ENCODE peak calls at places on chromosomes 4 and X, in ten cellular contexts. B is uterus, G is fibroblast of pulmonary artery, A is A549, V is mammary epithelial cell, O is BJ, U is fibroblast of villous mesenchyme, P is left ventricle myocardium inferior, M is keratinocyte, R is HCT116. L is an unnamed sample.

GRCh38 chr4:149292422-149293055 is 523.1 kb downstream of the IQCM start:
- DNase-seq in B (no peak), G (peak; percentile 20), A (no peak), V (no peak), O (no peak), U (no peak), P (peak; percentile 29), M (no peak), R (no peak), L (no peak)

GRCh38 chr4:6732441-6733357 is 16.7 kb downstream of the BLOC1S4 start:
- DNase-seq in B (peak; percentile 77), G (peak; percentile 93), A (peak; percentile 89), V (peak; percentile 86), O (peak; percentile 50), U (peak; percentile 93), P (peak; percentile 76), M (no peak), R (peak; percentile 39), L (peak; percentile 93)

GRCh38 chr4:186584912-186585311 is 29.5 kb upstream of the MTNR1A start:
- DNase-seq in B (no peak), G (peak; percentile 50), A (no peak), V (no peak), O (no peak), U (peak; percentile 66), P (no peak), M (no peak), R (no peak), L (peak; percentile 48)

GRCh38 chrX:153387987-153388721 is 13.0 kb downstream of the PNMA6E start:
- DNase-seq in B (no peak), G (no peak), A (no peak), V (no peak), O (no peak), U (no peak), P (no peak), M (no peak), R (no peak), L (no peak)

GRCh38 chr4:76144546-76144945 is 3.7 kb downstream of the NUP54 start:
- DNase-seq in B (no peak), G (no peak), A (no peak), V (no peak), O (no peak), U (no peak), P (no peak), M (no peak), R (no peak), L (no peak)

GRCh38 chr4:55184600-55185523 is 59.5 kb upstream of the KDR start:
- DNase-seq in B (peak; percentile 42), G (peak; percentile 72), A (peak; percentile 21), V (no peak), O (no peak), U (peak; percentile 83), P (peak; percentile 24), M (peak; percentile 52), R (peak; percentile 64), L (peak; percentile 70)

GRCh38 chr4:163865010-163865409 is 370.5 kb downstream of the TMA16 start:
- DNase-seq in B (no peak), G (no peak), A (no peak), V (no peak), O (no peak), U (no peak), P (no peak), M (no peak), R (no peak), L (no peak)

GRCh38 chr4:73416423-73417087 is 12.5 kb downstream of the ALB start:
- DNase-seq in B (no peak), G (no peak), A (no peak), V (no peak), O (no peak), U (no peak), P (no peak), M (no peak), R (no peak), L (no peak)

GRCh38 chr4:10033191-10033881 is 12.0 kb upstream of the SLC2A9 start:
- DNase-seq in B (no peak), G (peak; percentile 76), A (no peak), V (no peak), O (no peak), U (peak; percentile 19), P (peak; percentile 41), M (no peak), R (no peak), L (peak; percentile 86)

GRCh38 chr4:10034136-10034535 is 12.8 kb upstream of the SLC2A9 start:
- DNase-seq in B (no peak), G (no peak), A (no peak), V (no peak), O (no peak), U (no peak), P (peak; percentile 30), M (no peak), R (no peak), L (peak; percentile 28)

GRCh38 chr4:10031663-10032590 is 10.6 kb upstream of the SLC2A9 start:
- DNase-seq in B (no peak), G (peak; percentile 54), A (no peak), V (no peak), O (no peak), U (peak; percentile 11), P (no peak), M (no peak), R (no peak), L (peak; percentile 52)

GRCh38 chr4:10030946-10031662 is 9.8 kb upstream of the SLC2A9 start:
- DNase-seq in B (no peak), G (no peak), A (no peak), V (no peak), O (no peak), U (no peak), P (no peak), M (no peak), R (no peak), L (no peak)

GRCh38 chr4:10032625-10033024 is 11.3 kb upstream of the SLC2A9 start:
- DNase-seq in B (no peak), G (peak; percentile 91), A (peak; percentile 71), V (peak; percentile 92), O (no peak), U (peak; percentile 31), P (no peak), M (no peak), R (peak; percentile 13), L (peak; percentile 93)
- H3K4me3 ChIP-seq in B (no peak overlapping the region), G (no peak overlapping the region), A (no peak overlapping the region), V (no peak overlapping the region), O (no peak overlapping the region), U (no peak overlapping the region), P (no peak overlapping the region), M (no peak overlapping the region), R (no peak overlapping the region), L (peak overlapping the region; percentile 18)

DNA sequence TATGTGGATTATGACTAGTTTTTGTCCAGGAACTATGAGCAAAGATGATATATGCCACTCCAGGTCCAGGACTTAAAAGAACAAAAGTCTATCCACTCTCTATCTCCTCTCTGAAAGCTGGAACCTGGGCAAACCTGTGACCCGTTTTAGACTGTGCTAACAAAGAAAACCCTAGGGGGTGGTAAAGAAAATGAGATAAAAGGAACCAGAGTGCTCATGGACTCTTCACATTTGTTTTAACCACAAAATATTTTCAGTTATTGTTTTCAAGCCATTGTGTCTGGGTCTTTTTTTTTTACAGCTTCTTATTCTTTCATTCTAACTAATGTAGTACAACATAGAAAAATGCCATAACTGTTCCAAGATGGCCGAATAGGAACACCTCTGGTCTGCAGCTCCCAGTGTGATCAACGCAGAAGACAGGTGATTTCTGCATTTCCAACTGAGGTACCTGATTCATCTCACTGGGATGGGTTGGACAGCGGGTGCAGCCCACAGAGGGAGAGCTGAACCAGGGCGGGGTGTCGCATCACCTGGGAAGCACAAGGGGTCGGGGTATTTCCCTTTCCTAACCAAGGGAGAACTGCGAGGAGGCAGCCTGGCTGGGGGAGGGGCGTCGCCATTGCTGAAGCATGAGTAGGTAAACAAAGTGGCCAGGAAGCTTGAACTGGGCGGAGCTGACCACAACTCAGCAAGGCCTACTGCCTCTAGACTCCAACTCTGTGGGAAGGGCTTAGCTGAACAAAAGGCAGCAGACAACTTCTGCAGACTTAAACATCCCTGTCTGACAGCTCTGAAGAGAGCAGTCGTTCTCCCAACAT is 45.1 kb downstream of the CHM start:
- DNase-seq in B (no peak), G (peak; percentile 24), A (peak; percentile 28), V (peak; percentile 62), O (no peak), U (peak; percentile 38), P (no peak), M (no peak), R (peak; percentile 7), L (peak; percentile 7)
- TF ChIP-seq CTCF in B (no peak), G (no peak), A (no peak), V (no peak), O (no peak), U (no peak), P (no peak), M (no peak), R (no peak), L (no peak)

DNA sequence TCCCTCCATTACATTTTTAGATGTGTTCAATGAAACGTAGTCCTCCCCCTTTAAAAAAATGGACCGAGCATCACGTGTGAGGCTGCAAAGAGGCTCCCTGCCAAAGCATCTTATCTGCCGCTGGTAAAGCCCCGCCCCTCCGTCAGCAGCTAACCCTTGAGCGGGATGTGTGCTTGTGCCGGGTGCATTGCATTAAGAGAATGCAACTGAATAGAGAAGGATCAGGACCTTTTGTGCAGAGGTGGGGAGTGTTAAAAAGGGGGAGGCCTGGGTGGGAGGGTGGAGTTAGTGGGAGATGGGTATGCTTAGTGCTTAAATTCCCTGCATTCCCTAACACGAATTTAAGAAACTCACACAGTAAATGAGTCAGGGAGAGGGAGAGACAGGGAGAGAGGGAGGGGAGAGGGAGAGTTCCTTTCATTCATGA is 66.0 kb downstream of the TBL1X start:
- DNase-seq in B (peak; percentile 75), G (peak; percentile 93), A (peak; percentile 70), V (peak; percentile 3), O (peak; percentile 88), U (peak; percentile 97), P (peak; percentile 77), M (no peak), R (no peak), L (peak; percentile 97)
- H3K4me3 ChIP-seq in B (no peak overlapping the region), G (no peak overlapping the region), A (no peak overlapping the region), V (no peak overlapping the region), O (no peak overlapping the region), U (no peak overlapping the region), P (no peak overlapping the region), M (no peak overlapping the region), R (no peak overlapping the region), L (no peak overlapping the region)

GRCh38 chr4:67082746-67083145 is 462.6 kb downstream of the CENPC start:
- DNase-seq in B (no peak), G (no peak), A (no peak), V (no peak), O (no peak), U (no peak), P (no peak), M (no peak), R (no peak), L (no peak)

GRCh38 chr4:67084801-67085200 is 460.5 kb downstream of the CENPC start:
- DNase-seq in B (no peak), G (no peak), A (no peak), V (no peak), O (no peak), U (no peak), P (no peak), M (no peak), R (no peak), L (no peak)

GRCh38 chr4:67091668-67092067 is 453.6 kb downstream of the CENPC start:
- DNase-seq in B (no peak), G (no peak), A (no peak), V (no peak), O (no peak), U (no peak), P (no peak), M (no peak), R (no peak), L (no peak)

GRCh38 chr4:67083496-67083895 is 461.8 kb downstream of the CENPC start:
- DNase-seq in B (no peak), G (no peak), A (no peak), V (no peak), O (no peak), U (no peak), P (no peak), M (no peak), R (no peak), L (no peak)

GRCh38 chr4:67087897-67088296 is 457.4 kb downstream of the CENPC start:
- DNase-seq in B (no peak), G (peak; percentile 24), A (peak; percentile 18), V (peak; percentile 22), O (no peak), U (no peak), P (no peak), M (peak; percentile 9), R (peak; percentile 1), L (peak; percentile 4)
- TF ChIP-seq CTCF in B (no peak), G (peak; percentile 36), A (peak; percentile 7), V (peak; percentile 82), O (no peak), U (peak; percentile 27), P (peak; percentile 60), M (peak; percentile 58), R (no peak), L (peak; percentile 43)

L was measured in cardiac fibroblast.